ENCODE peak calls at places on chromosomes 13 and 19, in seven cellular contexts. One of them, this sample, is unnamed. For H3K4me1 and H3K9me2, the result is how much of the 10 kb centered on the place peaks cover.

GRCh38 chr19:42200116-42200740 is 17.2 kb downstream of the DEDD2 start:
- DNase-seq in hepatocyte: no peak
- DNase-seq in HCT116: no peak
- DNase-seq in PC-3: no peak
- DNase-seq in GM23338: no peak
- DNase-seq in PC-9: no peak
- DNase-seq in OCI-LY7: no peak
- DNase-seq in this sample: no peak

GRCh38 chr13:51005566-51005965 is 96.0 kb downstream of the RNASEH2B start:
- DNase-seq in hepatocyte: no peak
- DNase-seq in HCT116: no peak
- DNase-seq in PC-3: no peak
- DNase-seq in GM23338: no peak
- DNase-seq in PC-9: no peak
- DNase-seq in OCI-LY7: no peak
- DNase-seq in this sample: no peak

GRCh38 chr19:34994286-34994642 is 5.9 kb upstream of the GRAMD1A start:
- DNase-seq in hepatocyte: no peak
- DNase-seq in HCT116: no peak
- DNase-seq in PC-3: no peak
- DNase-seq in GM23338: no peak
- DNase-seq in PC-9: no peak
- DNase-seq in OCI-LY7: no peak
- DNase-seq in this sample: no peak

GRCh38 chr19:3708207-3708931 is at the start of gene TJP3:
- DNase-seq in hepatocyte: peak
- DNase-seq in HCT116: peak
- DNase-seq in PC-3: peak
- DNase-seq in GM23338: peak
- DNase-seq in PC-9: peak
- DNase-seq in OCI-LY7: no peak
- DNase-seq in this sample: peak

GRCh38 chr13:107907065-107907464 is 308.3 kb downstream of the LIG4 start:
- DNase-seq in hepatocyte: no peak
- DNase-seq in HCT116: no peak
- DNase-seq in PC-3: no peak
- DNase-seq in GM23338: no peak
- DNase-seq in PC-9: no peak
- DNase-seq in OCI-LY7: no peak
- DNase-seq in this sample: no peak

GRCh38 chr19:55481148-55482127 is 3.5 kb upstream of the NAT14 start:
- DNase-seq in hepatocyte: no peak
- DNase-seq in HCT116: no peak
- DNase-seq in PC-3: no peak
- DNase-seq in GM23338: no peak
- DNase-seq in PC-9: no peak
- DNase-seq in OCI-LY7: no peak
- DNase-seq in this sample: no peak

GRCh38 chr13:42153371-42153770 is 104.9 kb downstream of the DGKH start:
- DNase-seq in hepatocyte: no peak
- DNase-seq in HCT116: no peak
- DNase-seq in PC-3: peak
- DNase-seq in GM23338: no peak
- DNase-seq in PC-9: no peak
- DNase-seq in OCI-LY7: no peak
- DNase-seq in this sample: no peak

GRCh38 chr13:108176685-108177274 is 38.6 kb downstream of the LIG4 start:
- DNase-seq in hepatocyte: peak
- DNase-seq in HCT116: peak
- DNase-seq in PC-3: peak
- DNase-seq in GM23338: peak
- DNase-seq in PC-9: peak
- DNase-seq in OCI-LY7: peak
- DNase-seq in this sample: peak

GRCh38 chr19:30649149-30649548 is 277.0 kb downstream of the ZNF536 start:
- DNase-seq in hepatocyte: no peak
- DNase-seq in HCT116: no peak
- DNase-seq in PC-3: no peak
- DNase-seq in GM23338: no peak
- DNase-seq in PC-9: no peak
- DNase-seq in OCI-LY7: no peak
- DNase-seq in this sample: no peak

GRCh38 chr19:23075031-23075733 is 41.6 kb upstream of the ZNF730 start:
- DNase-seq in hepatocyte: peak
- DNase-seq in HCT116: no peak
- DNase-seq in PC-3: peak
- DNase-seq in GM23338: peak
- DNase-seq in PC-9: peak
- DNase-seq in OCI-LY7: peak
- DNase-seq in this sample: peak

GRCh38 chr13:35810286-35810685 is 320.9 kb downstream of the DCLK1 start:
- DNase-seq in hepatocyte: no peak
- DNase-seq in HCT116: no peak
- DNase-seq in PC-3: no peak
- DNase-seq in GM23338: no peak
- DNase-seq in PC-9: no peak
- DNase-seq in OCI-LY7: no peak
- DNase-seq in this sample: no peak

GRCh38 chr19:43148233-43148632 is 38.1 kb downstream of the PSG5 start:
- DNase-seq in hepatocyte: no peak
- DNase-seq in HCT116: no peak
- DNase-seq in PC-3: peak
- DNase-seq in GM23338: no peak
- DNase-seq in PC-9: no peak
- DNase-seq in OCI-LY7: no peak
- DNase-seq in this sample: peak

GRCh38 chr13:91513790-91514189 is 115.4 kb downstream of the GPC5 start:
- DNase-seq in hepatocyte: no peak
- DNase-seq in HCT116: no peak
- DNase-seq in PC-3: no peak
- DNase-seq in GM23338: no peak
- DNase-seq in PC-9: no peak
- DNase-seq in OCI-LY7: no peak
- DNase-seq in this sample: no peak

GRCh38 chr13:31980842-31981241 is 50.7 kb upstream of the FRY start:
- DNase-seq in hepatocyte: no peak
- DNase-seq in HCT116: no peak
- DNase-seq in PC-3: peak
- DNase-seq in GM23338: no peak
- DNase-seq in PC-9: no peak
- DNase-seq in OCI-LY7: no peak
- DNase-seq in this sample: no peak

GRCh38 chr13:84121456-84121855 is 239.2 kb upstream of the SLITRK1 start:
- DNase-seq in hepatocyte: peak
- DNase-seq in HCT116: no peak
- DNase-seq in PC-3: no peak
- DNase-seq in GM23338: no peak
- DNase-seq in PC-9: no peak
- DNase-seq in OCI-LY7: no peak
- DNase-seq in this sample: no peak

GRCh38 chr13:27370305-27370853 is 54.0 kb upstream of the GTF3A start:
- DNase-seq in hepatocyte: no peak
- DNase-seq in HCT116: no peak
- DNase-seq in PC-3: peak
- DNase-seq in GM23338: no peak
- DNase-seq in PC-9: no peak
- DNase-seq in OCI-LY7: no peak
- DNase-seq in this sample: peak

GRCh38 chr13:104382941-104383340 is 1316.7 kb upstream of the SLC10A2 start:
- DNase-seq in hepatocyte: no peak
- DNase-seq in HCT116: no peak
- DNase-seq in PC-3: no peak
- DNase-seq in GM23338: no peak
- DNase-seq in PC-9: no peak
- DNase-seq in OCI-LY7: no peak
- DNase-seq in this sample: no peak

GRCh38 chr19:21323000-21323399 is 6.2 kb downstream of the ZNF708 start:
- DNase-seq in hepatocyte: no peak
- DNase-seq in HCT116: no peak
- DNase-seq in PC-3: no peak
- DNase-seq in GM23338: no peak
- DNase-seq in PC-9: no peak
- DNase-seq in OCI-LY7: no peak
- DNase-seq in this sample: no peak

GRCh38 chr19:39677931-39678889 is 22.5 kb downstream of the LGALS16 start:
- DNase-seq in hepatocyte: peak
- DNase-seq in HCT116: no peak
- DNase-seq in PC-3: peak
- DNase-seq in GM23338: no peak
- DNase-seq in PC-9: peak
- DNase-seq in OCI-LY7: no peak
- DNase-seq in this sample: no peak

GRCh38 chr13:42363941-42364612 is 92.1 kb downstream of the AKAP11 start:
- DNase-seq in hepatocyte: no peak
- DNase-seq in HCT116: no peak
- DNase-seq in PC-3: peak
- DNase-seq in GM23338: peak
- DNase-seq in PC-9: peak
- DNase-seq in OCI-LY7: no peak
- DNase-seq in this sample: peak

DNA sequence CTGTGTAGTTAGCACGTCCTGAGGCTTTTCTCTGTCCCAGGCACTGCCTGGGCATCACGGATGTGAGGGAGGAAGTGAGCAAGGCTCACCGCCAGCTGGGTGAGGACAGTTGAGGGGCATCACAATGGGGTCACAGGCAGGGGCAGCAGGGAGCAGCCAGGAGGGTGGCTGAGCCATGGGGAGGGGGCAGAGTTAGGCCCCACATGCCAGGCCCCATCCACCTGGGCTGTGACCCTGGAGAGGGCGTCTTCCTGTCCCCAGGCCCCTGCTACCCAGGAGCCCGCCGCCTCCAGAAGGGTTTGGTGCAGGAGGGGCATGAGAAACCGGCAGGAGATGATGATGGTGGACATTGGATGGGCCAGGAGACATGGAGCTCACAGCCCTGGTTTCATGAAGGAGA is 56.8 kb upstream of the F7 start:
- DNase-seq in hepatocyte: no peak
- DNase-seq in HCT116: no peak
- DNase-seq in PC-3: no peak
- DNase-seq in GM23338: no peak
- DNase-seq in PC-9: no peak
- DNase-seq in OCI-LY7: no peak
- DNase-seq in this sample: no peak
- H3K27ac ChIP-seq in hepatocyte: no peak
- H3K27ac ChIP-seq in HCT116: no peak
- H3K27ac ChIP-seq in PC-3: no peak
- H3K27ac ChIP-seq in GM23338: no peak
- H3K27ac ChIP-seq in PC-9: no peak
- H3K27ac ChIP-seq in OCI-LY7: no peak
- H3K27ac ChIP-seq in this sample: no peak

GRCh38 chr13:40969169-40969901 is 49.8 kb downstream of the ELF1 start:
- DNase-seq in hepatocyte: no peak
- DNase-seq in HCT116: no peak
- DNase-seq in PC-3: no peak
- DNase-seq in GM23338: no peak
- DNase-seq in PC-9: no peak
- DNase-seq in OCI-LY7: peak
- DNase-seq in this sample: no peak
- H3K4me1 ChIP-seq in hepatocyte: under half
- H3K4me1 ChIP-seq in HCT116: under half
- H3K4me1 ChIP-seq in PC-3: under half
- H3K4me1 ChIP-seq in GM23338: under half
- H3K4me1 ChIP-seq in PC-9: under half
- H3K4me1 ChIP-seq in OCI-LY7: half or more
- H3K4me1 ChIP-seq in this sample: under half

GRCh38 chr19:15727724-15728123 is at the start of gene OR10H2:
- DNase-seq in hepatocyte: no peak
- DNase-seq in HCT116: no peak
- DNase-seq in PC-3: no peak
- DNase-seq in GM23338: no peak
- DNase-seq in PC-9: no peak
- DNase-seq in OCI-LY7: no peak
- DNase-seq in this sample: no peak
- H3K9me2 ChIP-seq in hepatocyte: under half
- H3K9me2 ChIP-seq in HCT116: under half
- H3K9me2 ChIP-seq in PC-3: under half
- H3K9me2 ChIP-seq in GM23338: under half
- H3K9me2 ChIP-seq in PC-9: under half
- H3K9me2 ChIP-seq in OCI-LY7: under half
- H3K9me2 ChIP-seq in this sample: under half

GRCh38 chr19:46392837-46393236 is 20.5 kb downstream of the CCDC8 start:
- DNase-seq in hepatocyte: no peak
- DNase-seq in HCT116: no peak
- DNase-seq in PC-3: no peak
- DNase-seq in GM23338: no peak
- DNase-seq in PC-9: no peak
- DNase-seq in OCI-LY7: no peak
- DNase-seq in this sample: no peak

GRCh38 chr19:46390866-46391265 is 22.5 kb downstream of the CCDC8 start:
- DNase-seq in hepatocyte: no peak
- DNase-seq in HCT116: no peak
- DNase-seq in PC-3: no peak
- DNase-seq in GM23338: no peak
- DNase-seq in PC-9: no peak
- DNase-seq in OCI-LY7: no peak
- DNase-seq in this sample: peak

GRCh38 chr19:46392252-46392801 is 21.0 kb downstream of the CCDC8 start:
- DNase-seq in hepatocyte: peak
- DNase-seq in HCT116: no peak
- DNase-seq in PC-3: no peak
- DNase-seq in GM23338: no peak
- DNase-seq in PC-9: no peak
- DNase-seq in OCI-LY7: no peak
- DNase-seq in this sample: peak

GRCh38 chr19:46390121-46390858 is 23.1 kb downstream of the CCDC8 start:
- DNase-seq in hepatocyte: no peak
- DNase-seq in HCT116: no peak
- DNase-seq in PC-3: no peak
- DNase-seq in GM23338: no peak
- DNase-seq in PC-9: no peak
- DNase-seq in OCI-LY7: no peak
- DNase-seq in this sample: no peak

DNA sequence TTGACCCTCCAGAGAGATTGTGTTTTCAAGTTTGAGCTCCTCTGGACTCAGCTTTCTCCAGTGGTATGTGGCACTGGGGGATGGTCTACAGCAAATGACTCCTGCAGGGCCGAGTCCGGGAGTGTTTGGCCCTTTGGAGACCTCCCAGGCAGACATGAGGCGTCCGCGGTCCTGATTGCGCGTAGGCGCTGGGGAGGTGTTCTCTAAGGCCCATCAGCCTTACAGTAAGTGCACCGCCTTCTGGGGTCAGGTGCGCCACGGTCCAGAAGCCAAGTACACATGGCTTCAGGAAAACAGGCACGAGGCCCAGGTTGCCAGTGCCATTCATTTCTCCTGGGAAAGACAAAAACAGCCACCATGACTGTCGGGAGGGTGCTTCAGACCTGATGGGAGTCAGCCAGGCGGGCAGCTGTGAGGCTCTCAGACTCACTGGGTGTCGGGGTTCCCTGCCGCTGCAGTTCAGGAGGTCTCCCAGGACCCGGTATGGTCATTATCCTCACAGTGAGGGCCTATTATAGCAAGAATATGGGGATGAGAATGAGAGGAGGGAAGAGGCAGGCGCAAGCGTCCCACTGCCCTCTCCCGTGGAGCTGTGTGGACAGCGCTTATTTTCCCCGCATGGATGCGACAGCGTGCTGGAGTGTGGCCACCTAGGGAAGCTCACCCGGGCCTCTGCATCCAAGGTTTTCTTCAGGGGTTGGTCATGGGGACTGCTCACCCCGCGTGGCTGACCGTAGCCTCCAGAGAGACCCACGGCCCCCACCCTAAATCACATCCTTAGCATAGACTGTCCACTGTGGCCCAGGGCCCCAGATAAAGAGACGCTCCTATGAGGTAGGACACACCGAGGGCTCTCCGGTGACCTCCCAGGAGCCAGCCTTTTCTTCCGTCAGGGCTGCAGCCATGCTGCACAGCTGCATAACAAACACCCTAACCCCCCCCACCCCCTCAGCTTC is 21.8 kb downstream of the CCDC8 start:
- DNase-seq in hepatocyte: no peak
- DNase-seq in HCT116: no peak
- DNase-seq in PC-3: no peak
- DNase-seq in GM23338: no peak
- DNase-seq in PC-9: no peak
- DNase-seq in OCI-LY7: no peak
- DNase-seq in this sample: no peak
- H3K27ac ChIP-seq in hepatocyte: peak
- H3K27ac ChIP-seq in HCT116: no peak
- H3K27ac ChIP-seq in PC-3: no peak
- H3K27ac ChIP-seq in GM23338: no peak
- H3K27ac ChIP-seq in PC-9: no peak
- H3K27ac ChIP-seq in OCI-LY7: no peak
- H3K27ac ChIP-seq in this sample: peak